ENCODE peak calls at places on chromosomes 1 and 21, in five cellular contexts. Q, C, T, W and L are unnamed samples.

GRCh38 chr1:155002479-155003226 is at the start of gene ZBTB7B:
- DNase-seq in Q (no peak), C (peak; percentile 39), T (no peak), W (no peak), L (no peak)

GRCh38 chr1:229376521-229376920 is 33.7 kb upstream of the CCSAP start:
- DNase-seq in Q (no peak), C (no peak), T (no peak), W (no peak), L (no peak)

GRCh38 chr1:72229893-72230292 is 52.4 kb downstream of the NEGR1 start:
- DNase-seq in Q (peak; percentile 21), C (no peak), T (no peak), W (no peak), L (no peak)

GRCh38 chr1:77386276-77386675 is 104.5 kb downstream of the AK5 start:
- DNase-seq in Q (peak; percentile 9), C (no peak), T (no peak), W (no peak), L (no peak)

GRCh38 chr1:184101571-184101970 is 50.0 kb downstream of the TSEN15 start:
- DNase-seq in Q (no peak), C (no peak), T (no peak), W (no peak), L (no peak)

GRCh38 chr1:226123591-226124471 is 61.3 kb downstream of the H3-3A start:
- DNase-seq in Q (peak; percentile 17), C (no peak), T (no peak), W (no peak), L (no peak)

GRCh38 chr1:28592314-28593071 is 428 bp downstream of the RAB42 start:
- DNase-seq in Q (no peak), C (no peak), T (no peak), W (peak; percentile 35), L (no peak)

GRCh38 chr1:32274646-32275340 is 17.1 kb upstream of the HDAC1 start:
- DNase-seq in Q (no peak), C (peak; percentile 55), T (no peak), W (no peak), L (peak; percentile 21)

GRCh38 chr1:165365344-165365743 is 8.8 kb upstream of the LMX1A start:
- DNase-seq in Q (no peak), C (no peak), T (no peak), W (no peak), L (peak; percentile 76)

GRCh38 chr1:5563861-5564577 is 428.2 kb downstream of the NPHP4 start:
- DNase-seq in Q (no peak), C (no peak), T (no peak), W (no peak), L (no peak)

GRCh38 chr1:235892734-235893413 is 26.2 kb upstream of the LYST start:
- DNase-seq in Q (no peak), C (no peak), T (no peak), W (no peak), L (peak; percentile 16)

GRCh38 chr1:112717263-112717662 is 2.1 kb upstream of the PPM1J start:
- DNase-seq in Q (no peak), C (no peak), T (no peak), W (no peak), L (peak; percentile 67)

GRCh38 chr1:47533176-47534039 is 95.6 kb downstream of the FOXD2 start:
- DNase-seq in Q (peak; percentile 52), C (peak; percentile 87), T (no peak), W (peak; percentile 80), L (peak; percentile 93)

GRCh38 chr1:223273511-223273910 is 90.5 kb downstream of the SUSD4 start:
- DNase-seq in Q (no peak), C (no peak), T (no peak), W (no peak), L (no peak)

GRCh38 chr1:21842606-21843162 is 30.6 kb downstream of the LDLRAD2 start:
- DNase-seq in Q (no peak), C (no peak), T (no peak), W (no peak), L (no peak)

GRCh38 chr1:204419064-204419403 is 7.4 kb upstream of the PPP1R15B start:
- DNase-seq in Q (peak; percentile 52), C (no peak), T (no peak), W (no peak), L (peak; percentile 52)

GRCh38 chr21:15706686-15707085 is 23.1 kb upstream of the USP25 start:
- DNase-seq in Q (peak; percentile 97), C (no peak), T (no peak), W (no peak), L (peak; percentile 84)

GRCh38 chr1:177091036-177091435 is 73.5 kb downstream of the ASTN1 start:
- DNase-seq in Q (no peak), C (no peak), T (no peak), W (no peak), L (no peak)

GRCh38 chr1:83064589-83065242 is 934.2 kb downstream of the TTLL7 start:
- DNase-seq in Q (no peak), C (no peak), T (no peak), W (no peak), L (no peak)

DNA sequence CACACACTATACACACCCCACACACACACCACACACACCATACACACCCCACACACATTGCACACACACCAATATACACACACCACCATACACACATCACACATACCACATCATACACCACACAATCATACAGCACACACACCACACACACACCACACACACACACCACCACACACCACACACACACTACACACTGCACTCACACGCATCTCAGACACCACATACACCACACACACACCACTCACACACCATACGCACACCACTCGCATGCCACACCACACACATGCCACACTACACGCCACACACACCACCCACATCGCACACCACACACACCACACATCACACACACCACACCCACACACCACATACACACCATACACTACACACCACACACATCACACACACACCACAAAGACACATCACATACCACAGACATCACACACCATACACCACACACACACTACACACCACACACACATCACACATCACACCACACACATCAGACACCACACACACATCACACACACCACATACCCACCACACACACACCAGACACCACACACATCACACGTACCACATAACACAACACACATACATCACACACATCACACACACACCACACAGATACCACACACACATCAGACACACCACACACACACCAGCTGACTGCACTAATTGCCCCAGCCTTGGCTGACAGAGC is 54.6 kb downstream of the HSF2BP start:
- DNase-seq in Q (no peak), C (no peak), T (no peak), W (no peak), L (no peak)
- H3K18ac ChIP-seq in Q (peak overlapping the region; percentile 54), C (peak overlapping the region; percentile 5), T (no peak overlapping the region), W (peak overlapping the region; percentile 48), L (no peak overlapping the region)

GRCh38 chr1:185733818-185734709 is at the start of gene HMCN1:
- DNase-seq in Q (peak; percentile 65), C (peak; percentile 93), T (peak; percentile 51), W (peak; percentile 72), L (peak; percentile 94)
- H3K9ac ChIP-seq in Q (peak within 1 kb of the TSS; percentile 83), C (peak within 1 kb of the TSS; percentile 66), T (peak within 1 kb of the TSS; percentile 25), W (peak within 1 kb of the TSS; percentile 82), L (peak within 1 kb of the TSS; percentile 73)

GRCh38 chr1:59161136-59161535 is 135.8 kb upstream of the FGGY start:
- DNase-seq in Q (no peak), C (no peak), T (no peak), W (no peak), L (no peak)
- H3K18ac ChIP-seq in Q (no peak overlapping the region), C (no peak overlapping the region), T (no peak overlapping the region), W (no peak overlapping the region), L (no peak overlapping the region)

GRCh38 chr21:33383056-33383888 is 19.9 kb upstream of the IFNGR2 start:
- DNase-seq in Q (peak; percentile 94), C (peak; percentile 45), T (no peak), W (no peak), L (no peak)
- H3K9ac ChIP-seq in Q (no peak overlapping the region), C (no peak overlapping the region), T (no peak overlapping the region), W (no peak overlapping the region), L (no peak overlapping the region)

DNA sequence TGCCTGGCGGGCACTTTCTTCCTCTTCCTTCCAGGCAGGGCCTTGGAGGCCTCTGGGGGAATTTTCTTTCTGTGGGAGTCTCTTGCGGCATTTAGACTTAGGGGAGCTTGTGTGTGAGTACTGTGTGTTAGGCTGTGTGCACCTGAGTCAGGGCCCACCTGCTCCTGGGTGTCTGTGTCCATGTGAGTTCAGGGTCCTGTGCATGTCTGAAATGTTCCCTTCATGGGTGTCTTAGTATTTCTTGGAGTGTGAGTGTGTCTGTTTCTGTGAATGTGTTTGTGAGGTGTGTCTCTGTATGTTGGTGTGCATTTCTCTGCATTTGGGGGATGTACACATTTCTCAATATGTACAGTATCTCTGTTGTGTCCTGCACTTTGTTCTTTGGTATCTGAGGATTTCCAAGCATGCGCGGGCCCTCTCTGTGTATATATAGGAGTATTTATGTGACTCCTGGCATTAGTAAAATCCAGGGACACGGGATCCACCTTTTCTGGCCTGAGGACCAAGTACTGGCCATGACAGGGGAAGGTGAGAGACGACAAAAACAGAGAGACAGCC is 2.4 kb downstream of the TFAP2E start:
- DNase-seq in Q (no peak), C (no peak), T (no peak), W (no peak), L (no peak)
- H3K18ac ChIP-seq in Q (no peak overlapping the region), C (no peak overlapping the region), T (no peak overlapping the region), W (no peak overlapping the region), L (no peak overlapping the region)

GRCh38 chr1:59146056-59146455 is 150.8 kb upstream of the FGGY start:
- DNase-seq in Q (no peak), C (no peak), T (no peak), W (no peak), L (no peak)
- H3K9ac ChIP-seq in Q (no peak overlapping the region), C (no peak overlapping the region), T (no peak overlapping the region), W (no peak overlapping the region), L (no peak overlapping the region)

GRCh38 chr21:43341349-43342163 is 85.4 kb downstream of the SIK1 start:
- DNase-seq in Q (peak; percentile 65), C (no peak), T (no peak), W (no peak), L (no peak)
- H3K18ac ChIP-seq in Q (no peak overlapping the region), C (no peak overlapping the region), T (no peak overlapping the region), W (peak overlapping the region; percentile 83), L (no peak overlapping the region)

GRCh38 chr1:92834617-92835016 is 2.8 kb downstream of the RPL5 start:
- DNase-seq in Q (no peak), C (no peak), T (no peak), W (no peak), L (no peak)
- H3K9ac ChIP-seq in Q (peak overlapping the region; percentile 19), C (no peak overlapping the region), T (peak overlapping the region; percentile 26), W (no peak overlapping the region), L (peak overlapping the region; percentile 10)

GRCh38 chr1:172287207-172287606 is 133.3 kb upstream of the C1orf105 start:
- DNase-seq in Q (peak; percentile 73), C (no peak), T (no peak), W (no peak), L (no peak)

GRCh38 chr1:172288611-172289010 is 131.9 kb upstream of the C1orf105 start:
- DNase-seq in Q (no peak), C (no peak), T (no peak), W (no peak), L (no peak)

GRCh38 chr1:172283766-172284165 is 136.7 kb upstream of the C1orf105 start:
- DNase-seq in Q (no peak), C (no peak), T (no peak), W (no peak), L (no peak)

GRCh38 chr1:172289448-172289847 is 131.0 kb upstream of the C1orf105 start:
- DNase-seq in Q (no peak), C (no peak), T (no peak), W (no peak), L (no peak)

DNA sequence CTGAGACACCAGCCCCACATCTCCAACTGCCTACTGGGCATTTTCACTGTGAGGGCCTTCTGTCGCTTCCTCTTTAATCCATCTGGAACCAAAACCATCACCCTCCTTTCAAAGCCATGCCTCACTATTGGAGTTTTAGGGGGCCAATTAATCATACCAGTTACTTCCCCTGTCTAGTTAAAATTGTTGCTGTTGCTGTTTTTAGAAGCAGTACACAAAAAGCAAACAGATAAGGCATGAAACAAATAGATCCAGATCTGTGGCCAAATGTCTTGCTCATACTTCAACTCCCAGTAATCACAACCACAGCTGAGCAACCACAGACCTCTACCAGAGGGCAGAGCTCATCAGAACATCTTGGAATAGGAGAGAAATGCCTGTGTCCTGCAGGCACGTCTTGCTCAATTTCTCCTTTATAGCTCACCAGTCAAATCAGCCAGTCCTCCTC is 133.8 kb upstream of the C1orf105 start:
- DNase-seq in Q (peak; percentile 86), C (no peak), T (no peak), W (no peak), L (no peak)
- H3K18ac ChIP-seq in Q (peak overlapping the region; percentile 7), C (no peak overlapping the region), T (no peak overlapping the region), W (no peak overlapping the region), L (no peak overlapping the region)